ENCODE peak calls at places on chromosomes 4 and X, in nine cellular contexts. T, O, F, M, I, U, G, R and L are unnamed samples.

GRCh38 chrX:31099536-31100090 is 27.8 kb upstream of the FTHL17 start:
- DNase-seq in I (no peak), R (no peak), F (no peak), O (no peak), U (no peak), T (no peak), G (no peak), M (no peak), L (no peak)

GRCh38 chrX:350148-350533 is 31.5 kb upstream of the GTPBP6 start:
- DNase-seq in I (no peak), U (no peak), G (no peak), O (no peak), T (no peak), R (no peak), F (no peak), M (no peak), L (peak; percentile 10)

GRCh38 chr4:1307951-1308735 is 18.5 kb downstream of the MAEA start:
- DNase-seq in R (no peak), G (no peak), F (no peak), M (no peak), I (no peak), O (no peak), U (no peak), T (no peak), L (no peak)

GRCh38 chrX:37685452-37686347 is at the start of gene XK:
- DNase-seq in G (peak; percentile 68), M (peak; percentile 71), R (no peak), O (no peak), I (peak; percentile 62), T (peak; percentile 76), U (peak; percentile 20), F (peak; percentile 28), L (peak; percentile 33)

GRCh38 chr4:40980318-40980883 is 230.6 kb downstream of the NSUN7 start:
- DNase-seq in G (peak; percentile 54), F (no peak), M (no peak), R (no peak), O (no peak), U (no peak), I (no peak), T (no peak), L (no peak)

GRCh38 chrX:21193196-21193595 is 181.0 kb upstream of the CNKSR2 start:
- DNase-seq in F (no peak), G (no peak), I (no peak), R (no peak), U (no peak), T (no peak), O (no peak), M (no peak), L (no peak)

GRCh38 chr4:125316391-125316780 is 1.6 kb downstream of the FAT4 start:
- DNase-seq in I (peak; percentile 31), R (peak; percentile 25), T (peak; percentile 74), O (no peak), G (peak; percentile 44), F (peak; percentile 25), M (no peak), U (peak; percentile 51), L (peak; percentile 32)

GRCh38 chr4:122591196-122591595 is 29.7 kb downstream of the IL21 start:
- DNase-seq in M (no peak), R (no peak), I (no peak), U (no peak), G (no peak), O (no peak), F (no peak), T (no peak), L (no peak)

GRCh38 chrX:357693-358471 is 28.8 kb downstream of the PPP2R3B start:
- DNase-seq in T (peak; percentile 64), M (no peak), O (peak; percentile 7), R (no peak), G (no peak), U (no peak), F (no peak), I (no peak), L (peak; percentile 13)

GRCh38 chr4:63583561-63583960 is 825.7 kb downstream of the TECRL start:
- DNase-seq in G (no peak), T (no peak), R (no peak), M (no peak), O (no peak), I (no peak), F (no peak), U (no peak), L (no peak)

GRCh38 chr4:26866781-26867180 is 6.1 kb downstream of the STIM2 start:
- DNase-seq in M (no peak), U (no peak), I (no peak), G (no peak), F (no peak), O (no peak), R (no peak), T (no peak), L (no peak)

GRCh38 chr4:15262396-15262795 is 165.4 kb upstream of the C1QTNF7 start:
- DNase-seq in G (no peak), O (no peak), M (no peak), U (no peak), T (no peak), I (no peak), R (no peak), F (no peak), L (no peak)

GRCh38 chrX:153970398-153971123 is 1.1 kb downstream of the HCFC1 start:
- DNase-seq in M (no peak), O (peak; percentile 23), I (peak; percentile 31), U (no peak), T (no peak), G (peak; percentile 73), R (no peak), F (peak; percentile 56), L (no peak)

GRCh38 chr4:108512615-108513505 is 107.5 kb upstream of the RPL34 start:
- DNase-seq in M (no peak), I (peak; percentile 15), F (no peak), U (no peak), T (no peak), G (peak; percentile 72), O (peak; percentile 31), R (no peak), L (peak; percentile 14)

GRCh38 chr4:167775374-167775773 is 317.0 kb upstream of the ANXA10 start:
- DNase-seq in T (no peak), U (no peak), O (no peak), R (no peak), I (no peak), M (no peak), G (no peak), F (no peak), L (no peak)

GRCh38 chr4:102614801-102615200 is 113.6 kb downstream of the NFKB1 start:
- DNase-seq in I (no peak), F (no peak), U (no peak), O (peak; percentile 35), G (no peak), T (no peak), R (no peak), M (no peak), L (no peak)

GRCh38 chrX:120301960-120302359 is 9.3 kb downstream of the TMEM255A start:
- DNase-seq in M (no peak), R (no peak), O (no peak), G (no peak), T (no peak), F (no peak), I (no peak), U (no peak), L (no peak)

GRCh38 chr4:3700736-3701135 is 65.4 kb upstream of the ADRA2C start:
- DNase-seq in F (no peak), R (no peak), G (no peak), O (no peak), I (no peak), M (no peak), U (no peak), T (peak; percentile 39), L (no peak)
- H3K4me3 ChIP-seq in F (no peak overlapping the region), R (no peak overlapping the region), G (no peak overlapping the region), O (no peak overlapping the region), I (no peak overlapping the region), M (no peak overlapping the region), U (no peak overlapping the region), T (no peak overlapping the region), L (no peak overlapping the region)

DNA sequence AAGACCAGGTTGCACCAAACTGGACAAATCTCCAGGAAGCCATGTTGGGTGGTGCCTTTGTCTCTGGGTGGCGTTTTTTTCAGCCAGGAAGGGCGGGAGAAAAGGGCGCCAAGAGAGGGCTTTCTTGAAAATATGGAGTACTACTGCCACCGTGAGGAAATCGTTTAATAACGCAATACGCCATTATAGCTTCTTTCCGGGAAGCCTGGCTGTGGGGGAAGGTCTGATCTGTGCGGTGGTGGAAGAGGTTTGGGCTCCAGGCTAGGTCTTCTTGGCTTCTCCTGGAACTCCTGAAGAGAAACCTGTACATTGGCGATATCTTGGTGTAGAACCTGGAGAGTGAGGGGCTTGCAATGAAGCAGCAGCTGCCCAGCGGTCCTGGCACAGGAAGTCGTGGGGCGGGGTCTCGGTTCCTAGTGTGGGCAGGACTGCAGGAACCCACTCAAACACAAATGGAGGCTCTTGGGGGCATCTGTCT is 202.7 kb downstream of the OR13H1 start:
- DNase-seq in F (peak; percentile 87), G (no peak), R (no peak), O (no peak), M (peak; percentile 2), T (no peak), U (no peak), I (no peak), L (no peak)
- TF ChIP-seq CTCF in F (peak; percentile 30), G (no peak), R (peak; percentile 75), O (no peak), M (peak; percentile 11), T (no peak), U (no peak), I (no peak), L (no peak)

DNA sequence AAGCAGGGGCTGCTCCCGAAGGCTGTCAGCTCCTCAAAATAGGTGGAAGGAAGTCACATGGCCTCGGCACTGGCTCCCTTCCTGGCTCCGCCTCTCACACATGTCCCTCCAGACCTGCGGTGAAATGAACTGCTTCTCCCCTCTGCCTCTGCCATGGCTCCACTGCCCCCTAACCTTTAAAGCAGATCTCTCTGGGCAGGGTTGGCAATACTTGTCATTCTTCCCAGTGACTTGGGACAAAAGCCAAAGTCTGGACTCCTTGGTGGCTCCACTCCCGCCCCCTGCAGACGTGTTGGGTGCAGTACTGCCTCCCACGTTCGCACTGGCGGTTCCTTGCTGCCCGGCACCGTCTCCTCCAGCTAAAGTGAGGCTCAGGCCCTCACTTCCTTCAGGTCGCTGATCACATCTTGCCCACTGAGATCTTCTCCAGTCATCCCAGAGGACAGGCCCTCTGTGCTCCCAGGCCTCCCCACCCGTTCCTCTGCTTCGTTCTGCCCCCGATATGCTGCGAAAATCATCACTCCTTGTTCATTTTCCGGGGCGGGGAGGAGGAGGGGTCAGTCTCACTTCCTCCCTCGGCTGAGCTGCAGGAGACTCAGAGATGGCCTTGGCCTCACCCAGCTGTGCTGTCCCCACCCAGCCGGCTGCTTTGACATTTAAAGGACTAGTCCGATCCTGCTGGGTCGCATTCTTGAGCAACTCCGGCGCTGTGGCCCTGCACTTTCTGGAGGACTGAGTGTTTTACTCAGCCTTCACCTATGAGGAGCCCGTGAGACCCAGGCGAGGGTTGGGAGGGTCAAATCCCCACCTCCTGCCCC is 97.4 kb downstream of the PHKA2 start:
- DNase-seq in O (peak; percentile 29), T (peak; percentile 84), G (peak; percentile 69), F (peak; percentile 78), R (peak; percentile 44), I (peak; percentile 68), M (peak; percentile 57), U (peak; percentile 85), L (peak; percentile 74)
- H3K27ac ChIP-seq in O (peak overlapping the region; percentile 14), T (peak overlapping the region; percentile 82), G (no peak overlapping the region), F (peak overlapping the region; percentile 87), R (peak overlapping the region; percentile 4), I (peak overlapping the region; percentile 70), M (peak overlapping the region; percentile 60), U (peak overlapping the region; percentile 89), L (peak overlapping the region; percentile 93)

GRCh38 chr4:53380221-53380620 is 2.8 kb downstream of the FIP1L1 start:
- DNase-seq in U (no peak), G (no peak), R (no peak), M (no peak), F (no peak), O (no peak), T (no peak), I (no peak), L (no peak)
- H3K4me3 ChIP-seq in U (no peak overlapping the region), G (peak overlapping the region; percentile 79), R (no peak overlapping the region), M (no peak overlapping the region), F (no peak overlapping the region), O (no peak overlapping the region), T (no peak overlapping the region), I (no peak overlapping the region), L (no peak overlapping the region)